ENCODE peak calls at places on chromosomes 7 and 10, in seven cellular contexts. J is right atrium auricular region, T is cardiac muscle cell, X is BE2C, W is body of pancreas, I is upper lobe of right lung, C is fibroblast of lung. H is an unnamed sample. For H3K36me3, the result is how much of the 10 kb centered on the place peaks cover.

GRCh38 chr7:36088553-36088952 is 64.5 kb upstream of the EEPD1 start:
- DNase-seq in W (no peak), T (no peak), X (no peak), C (no peak), I (no peak), J (no peak), H (no peak)

GRCh38 chr7:2157473-2158279 is 75.1 kb downstream of the MAD1L1 start:
- DNase-seq in T (peak), C (peak), J (peak), W (peak), X (peak), I (peak), H (peak)

GRCh38 chr10:43218206-43218950 is 48.5 kb downstream of the RASGEF1A start:
- DNase-seq in T (no peak), X (no peak), J (no peak), I (peak), C (no peak), W (no peak), H (peak)

GRCh38 chr7:148834605-148835004 is 49.5 kb downstream of the EZH2 start:
- DNase-seq in T (no peak), W (no peak), C (no peak), J (no peak), X (no peak), I (no peak), H (no peak)

GRCh38 chr7:23012797-23013714 is 874 bp downstream of the HYCC1 start:
- DNase-seq in J (no peak), X (no peak), W (peak), T (peak), I (peak), C (no peak), H (peak)

GRCh38 chr10:43959854-43960415 is 311.3 kb upstream of the ZNF32 start:
- DNase-seq in I (peak), X (no peak), W (no peak), T (no peak), J (no peak), C (no peak), H (no peak)

GRCh38 chr10:114754445-114755320 is 66.9 kb upstream of the FHIP2A start:
- DNase-seq in T (no peak), J (no peak), I (no peak), W (no peak), C (peak), X (no peak), H (no peak)

GRCh38 chr10:58979713-58980112 is 196.7 kb upstream of the PHYHIPL start:
- DNase-seq in X (no peak), C (no peak), W (no peak), I (no peak), J (no peak), T (no peak), H (no peak)

GRCh38 chr10:33234779-33235178 is 99.7 kb downstream of the NRP1 start:
- DNase-seq in T (peak), I (no peak), C (no peak), J (peak), X (peak), W (no peak), H (peak)

GRCh38 chr7:151736403-151736909 is 140.5 kb downstream of the PRKAG2 start:
- DNase-seq in I (no peak), C (peak), T (peak), X (peak), J (peak), W (peak), H (peak)

GRCh38 chr7:41005381-41005901 is 697.4 kb downstream of the INHBA start:
- DNase-seq in J (no peak), I (no peak), W (no peak), X (no peak), C (peak), T (no peak), H (no peak)

GRCh38 chr10:77103213-77103612 is 534.4 kb downstream of the KCNMA1 start:
- DNase-seq in X (no peak), C (no peak), J (no peak), W (peak), T (no peak), I (no peak), H (no peak)

GRCh38 chr7:138386821-138387220 is 73.2 kb upstream of the TRIM24 start:
- DNase-seq in I (no peak), W (no peak), J (no peak), T (no peak), C (no peak), X (no peak), H (no peak)

GRCh38 chr7:36615877-36616276 is 108.4 kb downstream of the AOAH start:
- DNase-seq in X (no peak), C (no peak), I (no peak), W (no peak), T (no peak), J (no peak), H (no peak)

GRCh38 chr10:99461230-99461629 is 30.8 kb upstream of the GOT1 start:
- DNase-seq in I (no peak), X (no peak), J (no peak), T (no peak), W (no peak), C (peak), H (no peak)

GRCh38 chr10:101828734-101829551 is 10.7 kb upstream of the OGA start:
- DNase-seq in J (no peak), W (peak), C (no peak), I (peak), T (no peak), X (no peak), H (no peak)

GRCh38 chr10:18294633-18295032 is 154.4 kb downstream of the CACNB2 start:
- DNase-seq in W (no peak), J (no peak), T (no peak), X (no peak), C (no peak), I (no peak), H (no peak)

GRCh38 chr10:6062101-6062771 is at the start of gene IL2RA:
- DNase-seq in W (no peak), T (no peak), X (no peak), J (no peak), I (no peak), C (no peak), H (peak)

GRCh38 chr7:128794020-128794419 is 2.3 kb downstream of the CCDC136 start:
- DNase-seq in C (no peak), X (no peak), T (no peak), J (no peak), W (no peak), I (no peak), H (no peak)

GRCh38 chr10:35711615-35712411 is 69.7 kb upstream of the FZD8 start:
- DNase-seq in C (no peak), T (no peak), J (no peak), I (no peak), X (no peak), W (no peak), H (no peak)

GRCh38 chr7:83850037-83850619 is 201.2 kb upstream of the SEMA3E start:
- DNase-seq in X (no peak), C (peak), J (no peak), I (no peak), W (no peak), T (no peak), H (no peak)

GRCh38 chr7:107180378-107180777 is 11.6 kb downstream of the HBP1 start:
- DNase-seq in J (no peak), W (peak), C (peak), T (no peak), X (peak), I (no peak), H (no peak)

GRCh38 chr10:123389520-123389919 is 235.3 kb downstream of the BUB3 start:
- DNase-seq in T (no peak), W (no peak), J (no peak), X (no peak), C (no peak), I (no peak), H (no peak)

GRCh38 chr7:123041085-123041484 is 45.6 kb upstream of the TAS2R16 start:
- DNase-seq in C (no peak), X (no peak), T (no peak), J (no peak), W (no peak), I (no peak), H (no peak)

GRCh38 chr7:77413861-77414424 is 2.2 kb downstream of the GSAP start:
- DNase-seq in T (no peak), W (no peak), J (no peak), X (no peak), I (no peak), C (peak), H (no peak)

GRCh38 chr10:15801641-15802040 is 58.7 kb downstream of the MINDY3 start:
- DNase-seq in T (no peak), J (no peak), W (no peak), C (no peak), X (no peak), I (no peak), H (no peak)

GRCh38 chr10:15808204-15808797 is 52.0 kb downstream of the MINDY3 start:
- DNase-seq in W (no peak), I (no peak), X (no peak), C (no peak), T (no peak), J (no peak), H (no peak)

GRCh38 chr10:15802375-15802949 is 57.8 kb downstream of the MINDY3 start:
- DNase-seq in I (no peak), X (no peak), J (no peak), C (no peak), T (no peak), W (no peak), H (no peak)

GRCh38 chr10:15805395-15806058 is 54.8 kb downstream of the MINDY3 start:
- DNase-seq in C (no peak), W (no peak), I (no peak), T (no peak), J (no peak), X (no peak), H (no peak)

DNA sequence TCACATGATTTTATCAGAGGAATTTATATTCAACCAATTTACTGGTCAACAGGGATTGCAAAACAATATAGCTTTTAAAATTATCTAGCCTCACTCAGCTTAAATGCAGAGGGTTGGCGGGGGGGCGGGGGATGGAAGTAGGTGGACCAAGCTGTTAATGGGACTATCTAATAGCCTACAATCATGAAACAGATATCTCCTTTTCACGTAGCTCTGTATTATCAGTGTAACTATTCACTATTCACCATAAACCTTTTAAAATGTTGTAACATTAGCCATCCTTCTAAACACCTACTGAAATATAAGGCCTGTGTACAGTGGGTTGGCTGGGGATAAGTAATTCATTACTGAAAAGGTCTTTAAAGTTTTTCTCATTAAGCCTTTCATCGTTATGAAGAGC is 56.2 kb downstream of the MINDY3 start:
- DNase-seq in I (no peak), J (no peak), X (no peak), T (no peak), C (no peak), W (no peak), H (no peak)
- H3K36me3 ChIP-seq in I (under half), J (under half), X (under half), T (under half), C (under half), W (under half), H (under half)

DNA sequence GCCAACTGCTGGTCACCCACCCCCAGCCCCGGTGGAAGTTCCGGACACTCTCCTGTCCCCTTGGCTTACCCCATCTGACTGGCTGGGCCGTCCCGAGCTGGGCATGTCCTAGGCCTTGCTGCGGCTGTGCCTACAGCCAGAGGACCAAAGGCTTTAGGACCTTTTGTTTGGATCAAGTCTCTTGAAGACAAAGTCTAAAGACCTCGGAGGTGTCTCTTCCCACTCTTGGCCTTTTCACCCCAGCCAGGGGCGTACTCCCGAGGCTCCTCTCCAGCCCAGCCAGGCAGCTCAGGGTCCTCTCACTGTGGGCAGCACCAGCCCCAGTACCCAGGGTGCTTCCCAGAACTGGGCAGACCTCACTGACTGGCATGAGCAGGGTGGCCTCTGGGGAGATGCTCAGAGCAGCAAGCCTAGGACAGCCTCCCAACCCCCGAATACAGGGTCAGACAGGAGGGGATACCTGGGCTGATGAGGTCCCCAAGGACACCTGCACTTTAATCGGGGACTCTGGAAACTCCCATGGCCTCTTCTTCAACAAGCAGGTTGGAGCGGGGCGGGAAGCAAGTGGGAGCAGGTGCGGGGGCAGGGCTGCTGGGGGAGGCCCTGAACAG is 2.7 kb upstream of the PWWP2B start:
- DNase-seq in T (no peak), I (no peak), C (no peak), J (no peak), W (no peak), X (no peak), H (no peak)
- H3K4me3 ChIP-seq in T (no peak), I (no peak), C (no peak), J (no peak), W (no peak), X (no peak), H (no peak)

GRCh38 chr7:157827045-157827862 is 490.4 kb downstream of the DNAJB6 start:
- DNase-seq in T (no peak), W (no peak), C (no peak), J (no peak), I (peak), X (no peak), H (peak)

GRCh38 chr7:157827863-157828160 is 491.0 kb downstream of the DNAJB6 start:
- DNase-seq in J (no peak), W (no peak), T (no peak), X (no peak), I (peak), C (no peak), H (peak)

GRCh38 chr7:157829491-157829890 is 492.7 kb downstream of the DNAJB6 start:
- DNase-seq in W (no peak), C (no peak), T (no peak), X (no peak), I (peak), J (no peak), H (peak)

GRCh38 chr7:157828881-157829280 is 492.1 kb downstream of the DNAJB6 start:
- DNase-seq in T (no peak), J (no peak), X (no peak), C (no peak), W (no peak), I (no peak), H (peak)

DNA sequence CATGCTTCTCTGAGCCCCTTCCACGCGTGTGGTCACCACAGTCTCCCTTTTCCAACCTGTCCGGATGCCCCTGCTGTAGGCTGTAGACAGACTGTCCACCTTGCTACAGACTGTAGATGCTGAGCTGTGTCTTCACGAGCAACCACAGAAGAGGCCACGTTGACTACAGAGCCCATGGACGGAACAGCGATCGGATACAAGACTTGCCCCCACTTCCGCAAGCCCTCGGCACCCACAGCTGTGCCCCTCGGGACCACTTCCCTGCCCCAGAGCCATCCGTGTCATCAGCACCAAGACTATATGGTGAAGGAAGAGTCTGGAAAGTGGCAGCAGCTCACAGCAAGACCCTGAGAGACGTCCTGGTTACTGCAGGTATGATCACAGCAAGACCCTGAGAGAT is 491.4 kb downstream of the DNAJB6 start:
- DNase-seq in C (no peak), I (no peak), X (no peak), W (no peak), T (no peak), J (no peak), H (no peak)
- H3K36me3 ChIP-seq in C (under half), I (under half), X (under half), W (under half), T (under half), J (under half), H (under half)

GRCh38 chr10:682931-683447 is 6.5 kb downstream of the DIP2C start:
- DNase-seq in I (no peak), C (no peak), W (no peak), X (no peak), J (no peak), T (no peak), H (no peak)
- H3K4me3 ChIP-seq in I (no peak), C (peak), W (no peak), X (no peak), J (no peak), T (no peak), H (no peak)

DNA sequence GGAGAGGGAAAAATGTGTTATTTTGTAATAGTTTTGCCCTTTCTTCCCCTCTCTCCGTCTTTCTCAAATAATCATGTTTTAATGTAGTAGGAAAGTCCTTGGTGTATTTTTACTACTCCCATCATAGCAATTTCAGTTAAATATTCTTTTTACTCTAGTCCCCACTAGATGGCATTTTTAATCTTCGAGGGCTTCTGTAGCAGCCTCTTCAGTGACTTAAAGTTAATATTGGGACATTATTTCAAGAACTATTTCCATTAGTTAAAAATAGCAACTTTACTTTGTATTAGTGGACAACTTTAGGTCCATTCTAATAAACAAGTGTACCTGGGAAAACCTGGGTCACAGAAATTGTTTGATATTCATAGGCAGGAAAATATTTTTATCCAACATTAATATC is 23.0 kb downstream of the EDRF1 start:
- DNase-seq in T (no peak), J (no peak), W (no peak), C (peak), X (no peak), I (no peak), H (no peak)
- H3K36me3 ChIP-seq in T (half or more), J (half or more), W (half or more), C (under half), X (half or more), I (half or more), H (under half)

DNA sequence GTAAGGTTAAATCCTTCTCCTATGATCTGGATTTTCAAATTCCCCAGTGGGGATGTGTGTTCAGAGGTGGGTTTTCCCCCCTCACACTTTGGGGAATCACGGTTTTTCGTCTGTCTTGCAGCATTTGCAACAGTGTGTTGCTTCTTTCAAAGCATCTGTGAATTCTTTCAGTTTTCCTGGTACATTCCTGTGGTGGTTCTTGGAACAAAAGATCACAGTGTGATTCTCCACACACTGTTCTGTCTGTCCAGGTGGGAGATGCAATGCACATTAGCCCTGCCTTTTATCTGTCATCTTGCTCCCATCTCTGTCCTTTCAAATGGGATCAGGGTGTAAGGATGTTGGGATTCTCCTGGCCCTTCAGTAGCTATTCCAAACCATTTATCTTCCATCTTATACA is 11.8 kb downstream of the AGK start:
- DNase-seq in I (no peak), X (no peak), C (no peak), J (no peak), T (no peak), W (no peak), H (no peak)
- H3K4me3 ChIP-seq in I (no peak), X (no peak), C (no peak), J (no peak), T (no peak), W (no peak), H (no peak)

GRCh38 chr10:67903581-67903980 is 19.1 kb downstream of the SIRT1 start:
- DNase-seq in J (no peak), W (no peak), I (no peak), T (no peak), C (no peak), X (no peak), H (no peak)
- H3K36me3 ChIP-seq in J (under half), W (under half), I (half or more), T (under half), C (under half), X (under half), H (under half)

GRCh38 chr10:100749059-100749308 is 3.6 kb downstream of the PAX2 start:
- DNase-seq in C (no peak), I (no peak), T (no peak), X (no peak), J (no peak), W (no peak), H (no peak)

GRCh38 chr10:100747061-100747825 is 1.9 kb downstream of the PAX2 start:
- DNase-seq in X (no peak), W (no peak), T (no peak), I (no peak), C (no peak), J (no peak), H (no peak)

GRCh38 chr10:100749309-100750217 is 4.2 kb downstream of the PAX2 start:
- DNase-seq in J (no peak), X (no peak), W (no peak), T (no peak), C (no peak), I (no peak), H (no peak)

GRCh38 chr10:100747826-100748231 is 2.4 kb downstream of the PAX2 start:
- DNase-seq in C (no peak), X (no peak), T (no peak), I (no peak), J (no peak), W (no peak), H (no peak)

DNA sequence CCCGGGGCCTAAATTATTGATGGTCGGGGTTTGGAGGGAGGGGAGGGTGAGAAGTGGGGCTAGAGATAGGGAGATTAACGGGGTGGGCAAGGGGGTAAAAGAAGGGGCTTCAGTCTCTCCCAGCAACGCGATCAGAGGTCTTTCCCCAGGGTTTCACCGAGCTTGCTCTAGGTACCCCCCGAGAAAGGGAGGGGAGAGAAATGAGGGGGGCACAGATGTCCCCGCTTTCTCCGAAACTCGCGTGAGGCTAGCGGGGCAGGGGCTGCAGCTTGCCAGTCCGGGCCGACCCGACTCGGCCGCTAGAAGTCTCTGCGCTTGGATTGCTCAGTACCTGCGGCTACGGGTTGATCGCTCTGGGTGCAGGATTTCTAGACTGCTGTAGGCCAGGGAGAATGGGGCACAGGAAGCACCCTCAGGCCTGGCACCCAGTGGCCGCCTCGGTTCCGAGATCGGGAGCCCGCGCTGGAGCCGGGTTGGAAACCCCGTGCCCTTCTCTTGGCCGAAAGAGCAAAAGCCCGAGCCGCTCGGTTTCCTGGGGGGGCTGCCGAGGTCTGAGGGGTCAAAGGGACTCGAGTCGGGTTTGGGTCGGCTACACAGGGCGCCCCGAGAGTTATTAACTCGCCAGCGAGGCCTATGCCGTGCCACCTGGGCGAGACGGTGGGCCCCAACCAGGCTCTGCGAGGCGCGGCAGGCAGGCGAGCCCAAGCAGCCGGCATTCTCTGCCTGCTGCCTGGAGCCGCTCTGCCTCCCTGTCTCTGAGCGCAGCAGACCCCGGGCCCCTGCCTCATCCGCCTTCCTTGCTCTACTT is 3.1 kb downstream of the PAX2 start:
- DNase-seq in T (no peak), C (no peak), J (no peak), W (no peak), X (no peak), I (no peak), H (no peak)
- H3K4me3 ChIP-seq in T (no peak), C (no peak), J (no peak), W (no peak), X (no peak), I (no peak), H (no peak)